ENCODE peak calls at places on chromosomes 1 and 21, in ten cellular contexts. V, Y, G, Z, T, W, J, K, R and E are unnamed samples.

GRCh38 chr1:18731148-18731547 is 100.5 kb downstream of the PAX7 start:
- DNase-seq in Z (no peak), R (no peak), K (no peak), W (no peak), T (no peak), J (no peak), Y (no peak), V (no peak), G (no peak), E (no peak)

GRCh38 chr1:44019398-44020044 is 11.7 kb downstream of the SLC6A9 start:
- DNase-seq in T (no peak), Y (no peak), K (no peak), V (no peak), Z (no peak), J (no peak), G (no peak), W (no peak), R (no peak), E (no peak)

GRCh38 chr1:54481201-54481884 is 66.7 kb upstream of the ACOT11 start:
- DNase-seq in R (no peak), W (no peak), J (no peak), Z (no peak), K (no peak), G (no peak), V (no peak), T (no peak), Y (no peak), E (no peak)

GRCh38 chr1:22297999-22298398 is 153.7 kb upstream of the ZBTB40 start:
- DNase-seq in T (no peak), Z (no peak), W (no peak), K (no peak), Y (no peak), V (peak), J (no peak), R (no peak), G (no peak), E (no peak)

GRCh38 chr1:82377201-82377884 is 576.6 kb downstream of the ADGRL2 start:
- DNase-seq in R (no peak), T (no peak), J (no peak), W (no peak), Y (no peak), Z (peak), G (peak), V (no peak), K (no peak), E (no peak)

GRCh38 chr21:42455196-42455595 is 40.8 kb downstream of the RSPH1 start:
- DNase-seq in W (no peak), G (no peak), J (no peak), V (no peak), T (no peak), K (no peak), Y (no peak), Z (no peak), R (no peak), E (no peak)

GRCh38 chr1:244349103-244349531 is 102.6 kb downstream of the ADSS2 start:
- DNase-seq in J (peak), Y (no peak), W (peak), T (no peak), Z (peak), V (no peak), G (peak), R (no peak), K (no peak), E (no peak)

GRCh38 chr21:26148071-26148470 is 22.5 kb downstream of the APP start:
- DNase-seq in V (no peak), Y (peak), W (no peak), K (no peak), T (no peak), Z (no peak), J (peak), R (no peak), G (peak), E (no peak)

GRCh38 chr1:162292422-162292849 is 84.2 kb downstream of the SPATA46 start:
- DNase-seq in K (no peak), G (no peak), Y (no peak), Z (peak), V (no peak), R (no peak), T (no peak), W (no peak), J (no peak), E (no peak)

GRCh38 chr1:31574749-31575372 is 1.5 kb upstream of the TINAGL1 start:
- DNase-seq in W (no peak), T (no peak), R (no peak), J (no peak), Z (no peak), K (no peak), Y (no peak), G (peak), V (no peak), E (no peak)

GRCh38 chr1:31577515-31578191 is 1.3 kb downstream of the TINAGL1 start:
- DNase-seq in R (no peak), Z (peak), T (no peak), G (peak), V (no peak), Y (no peak), K (no peak), W (no peak), J (peak), E (no peak)

GRCh38 chr1:31575373-31576140 is 758 bp upstream of the TINAGL1 start:
- DNase-seq in J (no peak), Z (no peak), Y (no peak), V (peak), R (no peak), W (no peak), G (no peak), K (no peak), T (no peak), E (no peak)

GRCh38 chr1:31576743-31577455 is 584 bp downstream of the TINAGL1 start:
- DNase-seq in G (peak), R (no peak), Y (no peak), V (no peak), W (no peak), K (no peak), T (no peak), J (no peak), Z (no peak), E (no peak)

DNA sequence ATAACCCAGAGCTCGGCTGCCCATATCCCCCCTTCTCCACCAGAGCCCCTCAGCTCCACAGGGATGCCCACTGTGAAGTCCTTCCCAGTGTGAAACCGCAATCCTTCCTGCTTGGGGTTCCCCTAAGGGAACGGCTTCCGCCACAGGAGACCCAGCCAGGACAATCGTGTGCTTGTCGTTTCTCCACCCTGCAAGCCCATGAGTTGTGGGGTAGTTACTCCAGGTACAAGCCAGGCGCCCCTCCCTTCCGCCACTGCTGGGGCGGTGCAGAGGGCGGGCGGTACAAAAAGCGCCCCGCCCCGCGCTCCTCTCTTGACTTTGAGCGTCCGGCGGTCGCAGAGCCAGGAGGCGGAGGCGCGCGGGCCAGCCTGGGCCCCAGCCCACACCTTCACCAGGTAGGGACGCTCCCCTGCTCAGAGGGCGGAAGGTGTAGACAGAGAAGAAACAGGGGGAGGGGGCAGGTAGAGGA is at the start of gene TINAGL1:
- DNase-seq in W (peak), T (peak), V (peak), Y (peak), Z (no peak), R (no peak), G (peak), K (no peak), J (no peak), E (no peak)
- H3K27ac ChIP-seq in W (peak), T (peak), V (peak), Y (peak), Z (no peak), R (peak), G (peak), K (no peak), J (peak), E (peak)

GRCh38 chr21:36723371-36723881 is 24.5 kb downstream of the SIM2 start:
- DNase-seq in V (peak), R (no peak), G (no peak), T (no peak), W (peak), J (no peak), K (no peak), Z (no peak), Y (no peak), E (no peak)
- H3K27ac ChIP-seq in V (no peak), R (no peak), G (no peak), T (no peak), W (no peak), J (no peak), K (no peak), Z (no peak), Y (no peak), E (no peak)

GRCh38 chr1:61121631-61122030 is 39.3 kb downstream of the NFIA start:
- DNase-seq in J (no peak), W (no peak), Y (no peak), V (no peak), R (no peak), T (no peak), Z (no peak), K (no peak), G (no peak), E (no peak)
- H3K27ac ChIP-seq in J (peak), W (no peak), Y (peak), V (no peak), R (peak), T (peak), Z (no peak), K (no peak), G (no peak), E (peak)

DNA sequence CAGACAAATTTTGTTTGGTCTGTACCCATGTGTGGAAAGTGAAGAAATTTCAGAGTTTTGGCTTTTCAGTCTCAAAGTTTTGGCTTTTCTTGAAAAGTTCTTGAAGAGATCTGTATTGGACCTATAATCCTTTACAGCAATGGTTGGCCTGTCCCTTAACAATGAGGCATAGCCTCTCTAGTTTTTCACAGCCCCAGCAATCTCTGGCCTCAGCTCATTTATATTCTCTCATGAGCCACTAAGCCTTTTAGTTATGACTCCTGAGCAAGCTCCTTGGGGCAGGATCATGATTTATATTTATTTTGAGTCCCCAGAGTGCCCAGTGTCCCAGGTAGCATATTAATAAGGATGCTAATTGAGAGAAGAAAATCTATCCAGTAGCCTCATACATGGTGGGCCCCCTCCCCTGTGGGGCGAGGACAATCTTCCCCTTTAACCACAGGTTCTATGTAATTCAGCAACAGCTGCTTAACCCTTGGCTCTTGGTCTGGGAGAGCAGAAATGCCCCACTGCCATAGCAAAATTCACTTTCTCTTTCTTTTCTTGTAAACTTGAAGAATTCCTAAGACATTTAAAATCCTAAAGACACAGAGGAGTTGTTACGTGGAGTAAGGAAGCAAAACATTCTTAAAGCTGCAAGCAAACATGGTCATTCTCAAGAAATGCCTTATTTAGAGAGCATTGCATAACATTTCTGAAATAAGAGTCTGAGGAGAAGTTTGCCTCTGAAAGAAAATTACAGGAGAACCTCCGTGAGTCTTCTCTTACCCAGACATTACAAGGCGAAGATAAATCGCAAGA is 6.3 kb downstream of the NGF start:
- DNase-seq in Z (peak), J (no peak), V (no peak), G (no peak), R (no peak), Y (no peak), K (no peak), T (no peak), W (no peak), E (no peak)
- H3K27ac ChIP-seq in Z (peak), J (no peak), V (peak), G (no peak), R (no peak), Y (peak), K (no peak), T (peak), W (peak), E (no peak)

GRCh38 chr1:3459051-3459908 is 4.8 kb downstream of the ARHGEF16 start:
- DNase-seq in Y (peak), K (no peak), R (no peak), J (no peak), T (peak), V (no peak), Z (no peak), G (no peak), W (no peak), E (no peak)
- H3K27ac ChIP-seq in Y (no peak), K (no peak), R (peak), J (no peak), T (no peak), V (peak), Z (no peak), G (no peak), W (no peak), E (no peak)

DNA sequence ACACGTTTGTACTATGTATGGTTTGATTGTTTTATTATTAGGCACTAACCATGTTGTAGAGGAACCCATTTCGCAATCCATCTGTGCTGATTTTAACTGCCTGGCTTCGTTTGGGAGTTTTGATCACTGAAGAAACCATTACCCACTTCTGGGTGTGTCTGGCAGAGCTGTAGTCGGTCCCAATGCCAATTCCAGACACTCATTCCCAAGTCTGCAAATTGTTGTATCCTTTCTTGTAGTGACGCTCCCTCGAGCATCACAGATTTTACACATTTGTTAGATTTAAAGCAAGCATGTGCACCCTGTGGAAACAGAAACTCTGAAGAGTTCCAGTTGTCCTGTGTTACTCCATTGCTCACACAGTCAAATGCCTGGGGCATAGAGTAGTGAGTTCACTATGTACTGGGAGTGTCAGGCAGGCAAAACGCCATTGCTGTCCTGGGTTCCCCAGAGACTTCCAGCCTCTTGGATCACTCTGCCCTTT is 31.0 kb upstream of the EFCAB14 start:
- DNase-seq in Z (no peak), T (no peak), R (peak), V (no peak), K (no peak), J (no peak), G (no peak), W (peak), Y (no peak), E (no peak)
- H3K27ac ChIP-seq in Z (no peak), T (no peak), R (peak), V (peak), K (no peak), J (no peak), G (no peak), W (no peak), Y (no peak), E (no peak)

GRCh38 chr1:3857791-3858129 is 484 bp downstream of the DFFB start:
- DNase-seq in V (no peak), J (no peak), R (no peak), G (peak), Z (no peak), Y (no peak), T (no peak), K (no peak), W (no peak), E (no peak)
- H3K27ac ChIP-seq in V (peak), J (peak), R (peak), G (no peak), Z (no peak), Y (peak), T (peak), K (peak), W (peak), E (peak)